ENCODE peak calls at places on chromosomes 2 and 18, in seven cellular contexts. F, Q, R, A, U, S and T are unnamed samples.

GRCh38 chr2:196230051-196230450 is 58.7 kb upstream of the STK17B start:
- DNase-seq in F (peak; percentile 54), Q (no peak), R (no peak), A (no peak), U (no peak), S (no peak), T (peak; percentile 42)

GRCh38 chr18:61475931-61476330 is 142.7 kb downstream of the CDH20 start:
- DNase-seq in F (no peak), Q (no peak), R (no peak), A (no peak), U (no peak), S (no peak), T (no peak)

GRCh38 chr2:12433641-12433990 is 283.1 kb upstream of the TRIB2 start:
- DNase-seq in F (no peak), Q (no peak), R (no peak), A (no peak), U (peak; percentile 10), S (no peak), T (no peak)

GRCh38 chr2:177165103-177165583 is 47.5 kb upstream of the HNRNPA3 start:
- DNase-seq in F (peak; percentile 7), Q (no peak), R (peak; percentile 60), A (no peak), U (peak; percentile 53), S (no peak), T (peak; percentile 24)

GRCh38 chr2:148675708-148676107 is 31.2 kb downstream of the EPC2 start:
- DNase-seq in F (no peak), Q (no peak), R (no peak), A (no peak), U (no peak), S (no peak), T (no peak)

GRCh38 chr18:57569133-57569532 is 17.4 kb downstream of the FECH start:
- DNase-seq in F (no peak), Q (no peak), R (no peak), A (no peak), U (no peak), S (peak; percentile 73), T (no peak)

GRCh38 chr2:186757009-186757408 is 63.1 kb downstream of the FAM171B start:
- DNase-seq in F (no peak), Q (peak; percentile 64), R (peak; percentile 70), A (no peak), U (no peak), S (no peak), T (no peak)

GRCh38 chr2:40606862-40607261 is 155.0 kb upstream of the SLC8A1 start:
- DNase-seq in F (no peak), Q (no peak), R (no peak), A (no peak), U (no peak), S (no peak), T (no peak)

GRCh38 chr2:204538179-204539009 is 6.9 kb upstream of the PARD3B start:
- DNase-seq in F (no peak), Q (peak; percentile 58), R (no peak), A (peak; percentile 74), U (no peak), S (no peak), T (no peak)

GRCh38 chr2:151189125-151189524 is 72.5 kb downstream of the RBM43 start:
- DNase-seq in F (peak; percentile 19), Q (no peak), R (peak; percentile 16), A (no peak), U (no peak), S (no peak), T (no peak)

GRCh38 chr2:9205963-9206948 is at the start of gene ASAP2:
- DNase-seq in F (peak; percentile 69), Q (peak; percentile 96), R (peak; percentile 81), A (no peak), U (peak; percentile 59), S (no peak), T (peak; percentile 78)

GRCh38 chr2:150060341-150060740 is 427.1 kb downstream of the RND3 start:
- DNase-seq in F (no peak), Q (peak; percentile 15), R (no peak), A (no peak), U (no peak), S (no peak), T (no peak)

GRCh38 chr2:45681675-45682074 is 30.2 kb downstream of the PRKCE start:
- DNase-seq in F (peak; percentile 3), Q (peak; percentile 54), R (peak; percentile 90), A (no peak), U (peak; percentile 10), S (no peak), T (no peak)

GRCh38 chr2:20562540-20563225 is 88.2 kb downstream of the HS1BP3 start:
- DNase-seq in F (no peak), Q (peak; percentile 46), R (no peak), A (no peak), U (no peak), S (no peak), T (no peak)

GRCh38 chr2:191264647-191265079 is 19.5 kb downstream of the MYO1B start:
- DNase-seq in F (no peak), Q (no peak), R (peak; percentile 78), A (peak; percentile 73), U (no peak), S (no peak), T (no peak)

GRCh38 chr2:235302263-235302662 is 191.6 kb upstream of the AGAP1 start:
- DNase-seq in F (no peak), Q (no peak), R (no peak), A (no peak), U (no peak), S (no peak), T (no peak)

GRCh38 chr2:133235959-133236358 is 332.3 kb downstream of the NCKAP5 start:
- DNase-seq in F (no peak), Q (no peak), R (no peak), A (no peak), U (no peak), S (no peak), T (no peak)

GRCh38 chr2:162007447-162008040 is 66.5 kb downstream of the DPP4 start:
- DNase-seq in F (no peak), Q (no peak), R (no peak), A (no peak), U (peak; percentile 12), S (no peak), T (no peak)

GRCh38 chr18:80103231-80103630 is 5.8 kb upstream of the ADNP2 start:
- DNase-seq in F (no peak), Q (no peak), R (peak; percentile 13), A (peak; percentile 38), U (no peak), S (no peak), T (no peak)

GRCh38 chr2:23791030-23791429 is 135.9 kb downstream of the ATAD2B start:
- DNase-seq in F (no peak), Q (no peak), R (peak; percentile 4), A (peak; percentile 79), U (no peak), S (no peak), T (no peak)

GRCh38 chr2:128488429-128488828 is 169.8 kb upstream of the HS6ST1 start:
- DNase-seq in F (no peak), Q (no peak), R (no peak), A (no peak), U (no peak), S (no peak), T (no peak)

GRCh38 chr2:241904011-241904718 is 34.6 kb downstream of the RTP5 start:
- DNase-seq in F (no peak), Q (no peak), R (no peak), A (no peak), U (no peak), S (no peak), T (no peak)

GRCh38 chr2:193156480-193156879 is 961.7 kb upstream of the TMEFF2 start:
- DNase-seq in F (no peak), Q (no peak), R (no peak), A (no peak), U (no peak), S (no peak), T (no peak)